ENCODE peak calls at places on chromosome 21, in four cellular contexts. H, A, R and V are unnamed samples.

GRCh38 chr21:35222021-35222420 is 172.9 kb upstream of the RUNX1 start:
- DNase-seq in H (no peak), A (no peak), R (no peak), V (no peak)

GRCh38 chr21:38848187-38848609 is 42.5 kb downstream of the ETS2 start:
- DNase-seq in H (no peak), A (no peak), R (no peak), V (no peak)

GRCh38 chr21:16308269-16308668 is 578.5 kb downstream of the USP25 start:
- DNase-seq in H (no peak), A (no peak), R (no peak), V (peak)

GRCh38 chr21:32206631-32207030 is 72.2 kb downstream of the MIS18A start:
- DNase-seq in H (no peak), A (no peak), R (no peak), V (no peak)

GRCh38 chr21:45941338-45941710 is 40.2 kb upstream of the COL6A1 start:
- DNase-seq in H (peak), A (no peak), R (no peak), V (no peak)

GRCh38 chr21:38293113-38293512 is 36.3 kb downstream of the KCNJ15 start:
- DNase-seq in H (no peak), A (no peak), R (no peak), V (no peak)

GRCh38 chr21:44653123-44653522 is 1.3 kb downstream of the KRTAP12-4 start:
- DNase-seq in H (peak), A (no peak), R (no peak), V (no peak)

GRCh38 chr21:44701541-44701940 is 4.6 kb downstream of the KRTAP10-12 start:
- DNase-seq in H (no peak), A (no peak), R (no peak), V (no peak)

GRCh38 chr21:42125571-42126544 is 54.7 kb downstream of the UMODL1 start:
- DNase-seq in H (peak), A (no peak), R (peak), V (no peak)